ENCODE peak calls at places on chromosomes 7 and 10, in five cellular contexts. J, F, E, B and Y are unnamed samples.

GRCh38 chr10:5540080-5540479 is 15.3 kb downstream of the CALML3 start:
- DNase-seq in J (no peak), F (no peak), E (no peak), B (no peak), Y (no peak)

GRCh38 chr7:98982686-98983085 is 104.4 kb downstream of the TRRAP start:
- DNase-seq in J (no peak), F (no peak), E (no peak), B (no peak), Y (no peak)

GRCh38 chr7:78168869-78169268 is 370.3 kb downstream of the PHTF2 start:
- DNase-seq in J (no peak), F (no peak), E (no peak), B (no peak), Y (no peak)

GRCh38 chr7:13042605-13043236 is 355.3 kb downstream of the ARL4A start:
- DNase-seq in J (no peak), F (peak), E (no peak), B (no peak), Y (no peak)

GRCh38 chr10:22245567-22245966 is 27.8 kb upstream of the EBLN1 start:
- DNase-seq in J (no peak), F (peak), E (no peak), B (no peak), Y (no peak)

GRCh38 chr7:131249003-131249402 is 78.7 kb upstream of the MKLN1 start:
- DNase-seq in J (no peak), F (peak), E (no peak), B (no peak), Y (no peak)

GRCh38 chr7:129376076-129376777 is 58.0 kb upstream of the STRIP2 start:
- DNase-seq in J (no peak), F (peak), E (peak), B (peak), Y (peak)

GRCh38 chr10:102419561-102420442 is 834 bp upstream of the FBXL15 start:
- DNase-seq in J (peak), F (no peak), E (peak), B (peak), Y (peak)

GRCh38 chr10:101122270-101123084 is 8.6 kb upstream of the TLX1 start:
- DNase-seq in J (no peak), F (no peak), E (no peak), B (no peak), Y (no peak)

GRCh38 chr10:31660301-31660700 is 268.3 kb downstream of the ARHGAP12 start:
- DNase-seq in J (no peak), F (no peak), E (no peak), B (no peak), Y (no peak)

GRCh38 chr10:123428302-123428701 is 237.9 kb upstream of the GPR26 start:
- DNase-seq in J (no peak), F (no peak), E (no peak), B (no peak), Y (no peak)

GRCh38 chr10:3068201-3068967 is 1.0 kb downstream of the PFKP start:
- DNase-seq in J (peak), F (peak), E (peak), B (peak), Y (no peak)

GRCh38 chr10:12349628-12350166 is 350 bp downstream of the CAMK1D start:
- DNase-seq in J (no peak), F (no peak), E (no peak), B (no peak), Y (no peak)

GRCh38 chr10:119341236-119342016 is 134.1 kb downstream of the GRK5 start:
- DNase-seq in J (no peak), F (peak), E (peak), B (no peak), Y (peak)

GRCh38 chr10:14304029-14304428 is 26.7 kb downstream of the FRMD4A start:
- DNase-seq in J (no peak), F (no peak), E (no peak), B (no peak), Y (no peak)

GRCh38 chr7:159093351-159093971 is 51.2 kb downstream of the VIPR2 start:
- DNase-seq in J (no peak), F (no peak), E (no peak), B (no peak), Y (no peak)

GRCh38 chr10:60835005-60835404 is 56.7 kb downstream of the CDK1 start:
- DNase-seq in J (no peak), F (no peak), E (no peak), B (no peak), Y (no peak)

GRCh38 chr7:37342665-37343471 is 105.8 kb downstream of the ELMO1 start:
- DNase-seq in J (peak), F (no peak), E (peak), B (no peak), Y (no peak)

GRCh38 chr7:29146888-29147609 is 712 bp upstream of the CPVL start:
- DNase-seq in J (no peak), F (peak), E (no peak), B (no peak), Y (peak)

GRCh38 chr10:56449770-56450169 is 88.7 kb upstream of the ZWINT start:
- DNase-seq in J (no peak), F (no peak), E (no peak), B (no peak), Y (no peak)

GRCh38 chr7:152699101-152699500 is 23.2 kb upstream of the XRCC2 start:
- DNase-seq in J (no peak), F (no peak), E (no peak), B (no peak), Y (no peak)

GRCh38 chr10:91088300-91089140 is 131.9 kb upstream of the PCGF5 start:
- DNase-seq in J (no peak), F (peak), E (no peak), B (no peak), Y (peak)

GRCh38 chr10:7405637-7406036 is 5.2 kb downstream of the SFMBT2 start:
- DNase-seq in J (no peak), F (no peak), E (no peak), B (no peak), Y (no peak)

GRCh38 chr10:11208908-11209809 is 191.5 kb downstream of the CELF2 start:
- DNase-seq in J (no peak), F (no peak), E (no peak), B (no peak), Y (no peak)